ENCODE peak calls at places on chromosomes 16 and 17, in four cellular contexts. M, R, N and P are unnamed samples.

GRCh38 chr16:57308041-57308440 is 23.6 kb upstream of the PLLP start:
- DNase-seq in R (peak; percentile 17), M (no peak), N (peak; percentile 33), P (peak; percentile 13)

GRCh38 chr16:24381470-24382118 is 125.5 kb downstream of the CACNG3 start:
- DNase-seq in M (no peak), N (no peak), R (no peak), P (no peak)

GRCh38 chr17:78661092-78661770 is 84.0 kb upstream of the DNAH17 start:
- DNase-seq in R (no peak), N (peak; percentile 9), M (no peak), P (peak; percentile 27)

GRCh38 chr16:68737046-68737729 is at the start of gene CDH1:
- DNase-seq in M (peak; percentile 73), R (peak; percentile 97), N (no peak), P (peak; percentile 79)

GRCh38 chr17:46818319-46818928 is at the start of gene WNT3:
- DNase-seq in R (no peak), N (no peak), M (peak; percentile 45), P (peak; percentile 89)

GRCh38 chr17:7251330-7252175 is at the start of gene CTDNEP1:
- DNase-seq in M (peak; percentile 99), N (peak; percentile 99), R (peak; percentile 98), P (peak; percentile 99)

GRCh38 chr17:79619636-79620206 is 8.9 kb upstream of the RBFOX3 start:
- DNase-seq in M (peak; percentile 12), N (peak; percentile 40), R (no peak), P (peak; percentile 23)

GRCh38 chr16:31695667-31696066 is 168.0 kb downstream of the AHSP start:
- DNase-seq in R (no peak), N (no peak), M (no peak), P (no peak)

GRCh38 chr17:1362065-1362848 is 37.8 kb downstream of the YWHAE start:
- DNase-seq in R (no peak), N (no peak), M (peak; percentile 62), P (no peak)

GRCh38 chr17:39197380-39198185 is at the start of gene CACNB1:
- DNase-seq in R (peak; percentile 72), M (peak; percentile 85), N (peak; percentile 90), P (peak; percentile 90)

GRCh38 chr16:25110392-25110947 is 1.1 kb upstream of the LCMT1 start:
- DNase-seq in N (no peak), M (no peak), R (no peak), P (no peak)

GRCh38 chr17:39935896-39936295 is 8.4 kb downstream of the LRRC3C start:
- DNase-seq in M (no peak), N (no peak), R (no peak), P (no peak)

GRCh38 chr16:78957328-78958100 is 643.0 kb downstream of the MAF start:
- DNase-seq in M (peak; percentile 34), N (no peak), R (no peak), P (no peak)

GRCh38 chr17:42422958-42423712 is at the start of gene CAVIN1:
- DNase-seq in R (peak; percentile 92), M (peak; percentile 95), N (peak; percentile 100), P (peak; percentile 91)

GRCh38 chr16:30534368-30535105 is at the start of gene ZNF747:
- DNase-seq in N (peak; percentile 97), R (peak; percentile 93), M (peak; percentile 95), P (peak; percentile 97)
- TF ChIP-seq POLR2A in N (peak; percentile 65), R (no peak), M (no peak), P (peak; percentile 20)

DNA sequence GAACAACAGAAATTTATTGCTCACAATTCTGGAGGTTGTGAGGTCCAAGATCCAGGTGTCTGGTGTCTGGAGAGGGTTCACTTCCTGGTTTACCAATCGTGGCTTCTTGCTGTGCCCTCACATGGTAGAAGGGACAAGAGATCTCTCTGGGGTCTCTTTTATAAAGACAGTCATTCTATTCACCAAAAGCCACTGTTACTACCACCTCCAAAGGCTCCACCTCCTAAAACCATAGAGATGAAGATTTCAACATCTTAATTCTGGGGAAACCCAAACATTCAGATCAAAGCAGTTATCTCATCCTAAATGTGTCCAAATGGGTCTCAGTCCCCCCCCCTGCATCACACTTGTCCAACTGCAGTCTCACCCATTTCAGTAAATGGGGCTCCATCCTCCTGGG is 132.9 kb upstream of the XYLT1 start:
- DNase-seq in R (no peak), N (no peak), M (no peak), P (no peak)
- H3K9me3 ChIP-seq in R (peaks cover 16% of the 10 kb centered on the region), N (no peaks in the 10 kb centered on the region), M (no peaks in the 10 kb centered on the region), P (peaks cover 2% of the 10 kb centered on the region)

GRCh38 chr16:46830902-46831647 is at the start of gene C16orf87:
- DNase-seq in N (peak; percentile 96), M (peak; percentile 96), R (peak; percentile 93), P (peak; percentile 99)
- TF ChIP-seq POLR2A in N (no peak), M (no peak), R (no peak), P (no peak)

GRCh38 chr16:77849640-77850258 is 61.4 kb downstream of the VAT1L start:
- DNase-seq in N (no peak), M (no peak), R (no peak), P (no peak)
- H3K9me3 ChIP-seq in N (no peaks in the 10 kb centered on the region), M (no peaks in the 10 kb centered on the region), R (no peaks in the 10 kb centered on the region), P (no peaks in the 10 kb centered on the region)

GRCh38 chr16:15055141-15056053 is 477 bp downstream of the NTAN1 start:
- DNase-seq in R (no peak), N (peak; percentile 82), M (peak; percentile 52), P (peak; percentile 96)
- TF ChIP-seq POLR2A in R (no peak), N (no peak), M (no peak), P (no peak)

GRCh38 chr16:48596326-48596725 is 13.7 kb downstream of the N4BP1 start:
- DNase-seq in R (no peak), M (no peak), N (no peak), P (no peak)

GRCh38 chr16:48590476-48590875 is 19.5 kb downstream of the N4BP1 start:
- DNase-seq in M (no peak), R (no peak), N (no peak), P (no peak)

GRCh38 chr16:48597563-48598392 is 12.2 kb downstream of the N4BP1 start:
- DNase-seq in M (no peak), N (no peak), R (no peak), P (no peak)

GRCh38 chr16:48591976-48592375 is 18.0 kb downstream of the N4BP1 start:
- DNase-seq in M (no peak), R (no peak), N (no peak), P (no peak)

GRCh38 chr16:48592839-48593429 is 17.0 kb downstream of the N4BP1 start:
- DNase-seq in R (no peak), M (no peak), N (no peak), P (no peak)
- H3K9me3 ChIP-seq in R (peaks cover 23% of the 10 kb centered on the region), M (no peaks in the 10 kb centered on the region), N (no peaks in the 10 kb centered on the region), P (peaks cover 23% of the 10 kb centered on the region)